ENCODE peak calls at places on chromosomes 2 and 18, in four cellular contexts. N is fibroblast of villous mesenchyme, S is bronchial epithelial cell, Y is body of pancreas. X is an unnamed sample.

GRCh38 chr2:96485751-96486643 is 19.2 kb downstream of the NEURL3 start:
- DNase-seq in Y (peak), N (peak), S (peak), X (peak)

GRCh38 chr2:47021301-47022009 is 105.8 kb upstream of the MCFD2 start:
- DNase-seq in Y (no peak), S (no peak), N (no peak), X (no peak)

GRCh38 chr2:226793615-226794014 is 6.0 kb downstream of the IRS1 start:
- DNase-seq in Y (no peak), S (no peak), N (peak), X (no peak)

GRCh38 chr2:72864500-72864899 is 22.7 kb upstream of the SPR start:
- DNase-seq in S (peak), Y (no peak), N (no peak), X (peak)

GRCh38 chr2:159591221-159591620 is 25.1 kb downstream of the BAZ2B start:
- DNase-seq in Y (peak), N (no peak), S (no peak), X (no peak)

GRCh38 chr2:45683292-45683691 is 31.8 kb downstream of the PRKCE start:
- DNase-seq in N (no peak), S (peak), Y (no peak), X (no peak)

GRCh38 chr2:239316562-239317465 is 84.0 kb downstream of the HDAC4 start:
- DNase-seq in S (peak), Y (peak), N (peak), X (peak)

GRCh38 chr18:57859314-57859713 is 56.2 kb upstream of the ATP8B1 start:
- DNase-seq in N (peak), Y (peak), S (peak), X (peak)

GRCh38 chr2:238874330-238875050 is 26.6 kb downstream of the TWIST2 start:
- DNase-seq in Y (no peak), N (peak), S (no peak), X (no peak)

GRCh38 chr2:65231892-65232477 is 4.4 kb downstream of the ACTR2 start:
- DNase-seq in S (no peak), N (peak), Y (no peak), X (peak)

GRCh38 chr2:112881217-112882000 is 29.6 kb upstream of the IL37 start:
- DNase-seq in S (peak), N (peak), Y (peak), X (peak)

GRCh38 chr2:68934021-68934420 is 18.7 kb downstream of the GKN2 start:
- DNase-seq in S (no peak), N (no peak), Y (no peak), X (no peak)

GRCh38 chr2:10266133-10266620 is 36.5 kb upstream of the HPCAL1 start:
- DNase-seq in Y (no peak), N (no peak), S (no peak), X (peak)

GRCh38 chr2:26704441-26704977 is 12.0 kb downstream of the KCNK3 start:
- DNase-seq in Y (no peak), N (peak), S (peak), X (peak)

GRCh38 chr2:105790467-105791118 is 45.9 kb downstream of the NCK2 start:
- DNase-seq in S (peak), N (no peak), Y (no peak), X (no peak)

GRCh38 chr2:38734299-38735058 is 16.7 kb downstream of the SRSF7 start:
- DNase-seq in Y (no peak), S (no peak), N (no peak), X (no peak)

GRCh38 chr2:130835766-130836015 is 1.0 kb upstream of the ARHGEF4 start:
- DNase-seq in S (no peak), Y (no peak), N (no peak), X (no peak)

GRCh38 chr2:57877811-57878572 is 168.6 kb upstream of the VRK2 start:
- DNase-seq in Y (no peak), N (no peak), S (peak), X (no peak)

GRCh38 chr2:233831011-233831721 is 23.2 kb downstream of the HJURP start:
- DNase-seq in Y (no peak), S (peak), N (no peak), X (no peak)

GRCh38 chr2:191249131-191249813 is 4.1 kb downstream of the MYO1B start:
- DNase-seq in N (peak), Y (no peak), S (no peak), X (peak)

GRCh38 chr2:85713836-85714235 is 19.7 kb downstream of the GNLY start:
- DNase-seq in N (no peak), S (no peak), Y (no peak), X (no peak)

GRCh38 chr18:9419956-9420631 is 55.2 kb upstream of the RALBP1 start:
- DNase-seq in N (no peak), Y (no peak), S (no peak), X (no peak)

GRCh38 chr2:115303-115702 is 69.0 kb upstream of the FAM110C start:
- DNase-seq in N (no peak), S (peak), Y (no peak), X (no peak)
- TF ChIP-seq CTCF in N (no peak), S (peak), Y (peak), X (no peak)

DNA sequence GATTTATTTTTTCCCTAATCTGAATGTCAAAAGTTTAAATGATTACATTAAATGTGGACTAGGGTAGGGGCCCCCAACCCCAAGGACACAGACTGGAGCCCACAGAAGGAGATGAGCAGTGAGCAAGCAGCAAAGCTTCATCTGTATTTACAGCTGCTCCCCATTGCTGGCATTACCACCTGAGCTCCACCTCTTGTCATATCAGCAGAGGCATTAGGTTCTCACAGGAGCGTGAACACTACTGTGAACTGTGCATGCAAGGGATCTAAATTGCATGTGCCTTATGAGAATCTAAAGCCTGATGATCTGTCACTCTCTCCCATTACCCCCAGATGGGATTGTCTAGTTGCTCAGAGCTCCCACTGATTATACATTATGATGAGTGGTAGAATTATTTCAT is 3.8 kb downstream of the MOB1A start:
- DNase-seq in Y (no peak), S (no peak), N (no peak), X (no peak)
- H3K4me3 ChIP-seq in Y (no peak), S (no peak), N (no peak), X (no peak)

GRCh38 chr18:73980289-73980979 is 167.2 kb downstream of the FBXO15 start:
- DNase-seq in Y (no peak), N (peak), S (peak), X (peak)
- TF ChIP-seq CTCF in Y (peak), N (peak), S (peak), X (peak)

GRCh38 chr2:241730679-241731293 is 3.6 kb upstream of the D2HGDH start:
- DNase-seq in S (no peak), Y (no peak), N (peak), X (no peak)
- H3K4me3 ChIP-seq in S (no peak), Y (no peak), N (no peak), X (no peak)

GRCh38 chr18:55137602-55138001 is 178.3 kb upstream of the CCDC68 start:
- DNase-seq in Y (no peak), N (no peak), S (no peak), X (no peak)
- TF ChIP-seq CTCF in Y (no peak), N (no peak), S (no peak), X (no peak)

GRCh38 chr2:88760819-88761598 is 69.5 kb downstream of the RPIA start:
- DNase-seq in S (no peak), Y (no peak), N (no peak), X (no peak)

GRCh38 chr2:88765154-88765948 is 73.9 kb downstream of the RPIA start:
- DNase-seq in Y (peak), N (no peak), S (peak), X (peak)

GRCh38 chr2:88764141-88764849 is 72.8 kb downstream of the RPIA start:
- DNase-seq in S (no peak), Y (no peak), N (no peak), X (no peak)

GRCh38 chr2:88764850-88765153 is 73.3 kb downstream of the RPIA start:
- DNase-seq in N (no peak), S (no peak), Y (no peak), X (no peak)
- H3K4me3 ChIP-seq in N (no peak), S (no peak), Y (no peak), X (no peak)

GRCh38 chr2:189762229-189762550 is 402 bp downstream of the OSGEPL1 start:
- DNase-seq in Y (no peak), S (no peak), N (no peak), X (no peak)

GRCh38 chr2:189762551-189763298 is at the start of gene OSGEPL1:
- DNase-seq in N (peak), S (peak), Y (peak), X (peak)

GRCh38 chr2:189763908-189764661 is 1.5 kb upstream of the OSGEPL1 start:
- DNase-seq in N (peak), S (no peak), Y (no peak), X (peak)
- TF ChIP-seq CTCF in N (no peak), S (no peak), Y (no peak), X (no peak)

GRCh38 chr2:241036964-241037421 is 38.6 kb downstream of the SNED1 start:
- DNase-seq in Y (no peak), N (no peak), S (no peak), X (no peak)

GRCh38 chr2:241037498-241037897 is 39.1 kb downstream of the SNED1 start:
- DNase-seq in Y (no peak), N (no peak), S (no peak), X (no peak)

GRCh38 chr2:241040081-241040803 is 41.8 kb downstream of the SNED1 start:
- DNase-seq in N (no peak), S (no peak), Y (no peak), X (no peak)

GRCh38 chr2:241039416-241039815 is 41.0 kb downstream of the SNED1 start:
- DNase-seq in N (no peak), Y (no peak), S (no peak), X (no peak)

GRCh38 chr2:241038374-241039180 is 40.2 kb downstream of the SNED1 start:
- DNase-seq in Y (no peak), S (no peak), N (no peak), X (no peak)
- H3K4me3 ChIP-seq in Y (no peak), S (no peak), N (no peak), X (no peak)